ENCODE peak calls at places on chromosomes 16 and 17, in six cellular contexts. One of them, this sample, is unnamed.

GRCh38 chr16:2724088-2724676 is 4.2 kb upstream of the PRSS27 start:
- DNase-seq in mesenchymal stem cell: no peak
- DNase-seq in H9: no peak
- DNase-seq in neuronal stem cell: no peak
- DNase-seq in trophoblast cell: no peak
- DNase-seq in H1: no peak
- DNase-seq in this sample: no peak

GRCh38 chr16:59593256-59593655 is 859.1 kb upstream of the GOT2 start:
- DNase-seq in mesenchymal stem cell: peak; percentile 48
- DNase-seq in H9: no peak
- DNase-seq in neuronal stem cell: no peak
- DNase-seq in trophoblast cell: no peak
- DNase-seq in H1: no peak
- DNase-seq in this sample: peak; percentile 86

GRCh38 chr16:51638338-51639135 is 487.5 kb upstream of the SALL1 start:
- DNase-seq in mesenchymal stem cell: peak; percentile 35
- DNase-seq in H9: no peak
- DNase-seq in neuronal stem cell: no peak
- DNase-seq in trophoblast cell: no peak
- DNase-seq in H1: no peak
- DNase-seq in this sample: peak; percentile 6

GRCh38 chr17:66309793-66310192 is 7.4 kb downstream of the PRKCA start:
- DNase-seq in mesenchymal stem cell: no peak
- DNase-seq in H9: no peak
- DNase-seq in neuronal stem cell: no peak
- DNase-seq in trophoblast cell: no peak
- DNase-seq in H1: no peak
- DNase-seq in this sample: no peak

GRCh38 chr17:29090746-29091395 is 47.9 kb downstream of the PIPOX start:
- DNase-seq in mesenchymal stem cell: no peak
- DNase-seq in H9: no peak
- DNase-seq in neuronal stem cell: no peak
- DNase-seq in trophoblast cell: no peak
- DNase-seq in H1: no peak
- DNase-seq in this sample: no peak

GRCh38 chr17:61834610-61835009 is 28.7 kb downstream of the BRIP1 start:
- DNase-seq in mesenchymal stem cell: no peak
- DNase-seq in H9: no peak
- DNase-seq in neuronal stem cell: no peak
- DNase-seq in trophoblast cell: no peak
- DNase-seq in H1: no peak
- DNase-seq in this sample: no peak

GRCh38 chr17:40553694-40554534 is 11.4 kb downstream of the CCR7 start:
- DNase-seq in mesenchymal stem cell: peak; percentile 59
- DNase-seq in H9: peak; percentile 28
- DNase-seq in neuronal stem cell: no peak
- DNase-seq in trophoblast cell: no peak
- DNase-seq in H1: no peak
- DNase-seq in this sample: peak; percentile 43

GRCh38 chr17:37327341-37328090 is 48.3 kb upstream of the C17orf78 start:
- DNase-seq in mesenchymal stem cell: peak; percentile 91
- DNase-seq in H9: no peak
- DNase-seq in neuronal stem cell: no peak
- DNase-seq in trophoblast cell: peak; percentile 19
- DNase-seq in H1: no peak
- DNase-seq in this sample: peak; percentile 94

GRCh38 chr17:66778531-66778930 is 56.4 kb upstream of the CACNG5 start:
- DNase-seq in mesenchymal stem cell: no peak
- DNase-seq in H9: peak; percentile 28
- DNase-seq in neuronal stem cell: no peak
- DNase-seq in trophoblast cell: no peak
- DNase-seq in H1: no peak
- DNase-seq in this sample: no peak

GRCh38 chr17:31404028-31404949 is 12.8 kb downstream of the RAB11FIP4 start:
- DNase-seq in mesenchymal stem cell: no peak
- DNase-seq in H9: peak; percentile 33
- DNase-seq in neuronal stem cell: no peak
- DNase-seq in trophoblast cell: peak; percentile 94
- DNase-seq in H1: no peak
- DNase-seq in this sample: no peak

GRCh38 chr16:85639529-85640253 is 26.6 kb downstream of the GSE1 start:
- DNase-seq in mesenchymal stem cell: no peak
- DNase-seq in H9: no peak
- DNase-seq in neuronal stem cell: no peak
- DNase-seq in trophoblast cell: no peak
- DNase-seq in H1: no peak
- DNase-seq in this sample: no peak

GRCh38 chr16:66682271-66682670 is 14.3 kb downstream of the CMTM4 start:
- DNase-seq in mesenchymal stem cell: no peak
- DNase-seq in H9: no peak
- DNase-seq in neuronal stem cell: no peak
- DNase-seq in trophoblast cell: no peak
- DNase-seq in H1: no peak
- DNase-seq in this sample: no peak

GRCh38 chr16:72467157-72467759 is 295.3 kb upstream of the PMFBP1 start:
- DNase-seq in mesenchymal stem cell: peak; percentile 60
- DNase-seq in H9: no peak
- DNase-seq in neuronal stem cell: peak; percentile 11
- DNase-seq in trophoblast cell: no peak
- DNase-seq in H1: no peak
- DNase-seq in this sample: peak; percentile 60

DNA sequence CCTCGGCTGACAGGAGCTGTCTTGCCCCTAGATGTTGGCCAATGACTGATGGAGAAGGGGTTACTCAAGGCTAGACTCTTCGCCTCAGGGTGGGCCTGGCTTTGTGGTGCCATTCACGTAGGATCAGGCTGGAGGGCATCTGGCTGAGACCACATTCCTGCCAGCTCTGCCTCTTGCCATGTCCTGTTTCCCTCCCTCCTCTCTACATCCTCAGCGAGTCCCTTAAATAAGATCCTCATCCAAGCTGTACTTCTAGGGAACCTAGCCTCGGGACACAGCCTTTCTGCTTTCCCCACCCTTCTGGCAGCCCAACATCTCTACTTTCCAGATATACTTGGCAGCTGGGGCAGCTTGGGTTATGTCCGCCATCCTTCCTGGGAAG is 27.9 kb upstream of the EFCAB13 start:
- DNase-seq in mesenchymal stem cell: no peak
- DNase-seq in H9: no peak
- DNase-seq in neuronal stem cell: no peak
- DNase-seq in trophoblast cell: no peak
- DNase-seq in H1: no peak
- DNase-seq in this sample: no peak
- H4K91ac ChIP-seq in mesenchymal stem cell: no peak overlapping the region
- H4K91ac ChIP-seq in H9: no peak overlapping the region
- H4K91ac ChIP-seq in neuronal stem cell: no peak overlapping the region
- H4K91ac ChIP-seq in trophoblast cell: no peak overlapping the region
- H4K91ac ChIP-seq in H1: no peak overlapping the region
- H4K91ac ChIP-seq in this sample: no peak overlapping the region

GRCh38 chr16:80994451-80994850 is 12.2 kb downstream of the CMC2 start:
- DNase-seq in mesenchymal stem cell: no peak
- DNase-seq in H9: no peak
- DNase-seq in neuronal stem cell: no peak
- DNase-seq in trophoblast cell: no peak
- DNase-seq in H1: no peak
- DNase-seq in this sample: peak; percentile 39
- H4K91ac ChIP-seq in mesenchymal stem cell: no peak overlapping the region
- H4K91ac ChIP-seq in H9: no peak overlapping the region
- H4K91ac ChIP-seq in neuronal stem cell: no peak overlapping the region
- H4K91ac ChIP-seq in trophoblast cell: no peak overlapping the region
- H4K91ac ChIP-seq in H1: no peak overlapping the region
- H4K91ac ChIP-seq in this sample: no peak overlapping the region

GRCh38 chr16:30040221-30040620 is 9.2 kb upstream of the TLCD3B start:
- DNase-seq in mesenchymal stem cell: no peak
- DNase-seq in H9: no peak
- DNase-seq in neuronal stem cell: no peak
- DNase-seq in trophoblast cell: no peak
- DNase-seq in H1: no peak
- DNase-seq in this sample: no peak
- H4K91ac ChIP-seq in mesenchymal stem cell: no peak overlapping the region
- H4K91ac ChIP-seq in H9: no peak overlapping the region
- H4K91ac ChIP-seq in neuronal stem cell: no peak overlapping the region
- H4K91ac ChIP-seq in trophoblast cell: no peak overlapping the region
- H4K91ac ChIP-seq in H1: no peak overlapping the region
- H4K91ac ChIP-seq in this sample: no peak overlapping the region

GRCh38 chr17:77443743-77444260 is 303.0 kb downstream of the SEC14L1 start:
- DNase-seq in mesenchymal stem cell: no peak
- DNase-seq in H9: no peak
- DNase-seq in neuronal stem cell: no peak
- DNase-seq in trophoblast cell: no peak
- DNase-seq in H1: no peak
- DNase-seq in this sample: no peak
- H4K91ac ChIP-seq in mesenchymal stem cell: no peak overlapping the region
- H4K91ac ChIP-seq in H9: no peak overlapping the region
- H4K91ac ChIP-seq in neuronal stem cell: no peak overlapping the region
- H4K91ac ChIP-seq in trophoblast cell: no peak overlapping the region
- H4K91ac ChIP-seq in H1: no peak overlapping the region
- H4K91ac ChIP-seq in this sample: no peak overlapping the region

GRCh38 chr16:14013145-14013570 is 58.0 kb upstream of the MRTFB start:
- DNase-seq in mesenchymal stem cell: no peak
- DNase-seq in H9: no peak
- DNase-seq in neuronal stem cell: no peak
- DNase-seq in trophoblast cell: no peak
- DNase-seq in H1: no peak
- DNase-seq in this sample: no peak
- H4K91ac ChIP-seq in mesenchymal stem cell: no peak overlapping the region
- H4K91ac ChIP-seq in H9: no peak overlapping the region
- H4K91ac ChIP-seq in neuronal stem cell: no peak overlapping the region
- H4K91ac ChIP-seq in trophoblast cell: no peak overlapping the region
- H4K91ac ChIP-seq in H1: no peak overlapping the region
- H4K91ac ChIP-seq in this sample: no peak overlapping the region

GRCh38 chr17:4559851-4560820 is at the start of gene GGT6:
- DNase-seq in mesenchymal stem cell: no peak
- DNase-seq in H9: no peak
- DNase-seq in neuronal stem cell: no peak
- DNase-seq in trophoblast cell: no peak
- DNase-seq in H1: no peak
- DNase-seq in this sample: no peak
- H4K91ac ChIP-seq in mesenchymal stem cell: no peak within 1 kb of the TSS
- H4K91ac ChIP-seq in H9: no peak within 1 kb of the TSS
- H4K91ac ChIP-seq in neuronal stem cell: no peak within 1 kb of the TSS
- H4K91ac ChIP-seq in trophoblast cell: no peak within 1 kb of the TSS
- H4K91ac ChIP-seq in H1: no peak within 1 kb of the TSS
- H4K91ac ChIP-seq in this sample: no peak within 1 kb of the TSS

DNA sequence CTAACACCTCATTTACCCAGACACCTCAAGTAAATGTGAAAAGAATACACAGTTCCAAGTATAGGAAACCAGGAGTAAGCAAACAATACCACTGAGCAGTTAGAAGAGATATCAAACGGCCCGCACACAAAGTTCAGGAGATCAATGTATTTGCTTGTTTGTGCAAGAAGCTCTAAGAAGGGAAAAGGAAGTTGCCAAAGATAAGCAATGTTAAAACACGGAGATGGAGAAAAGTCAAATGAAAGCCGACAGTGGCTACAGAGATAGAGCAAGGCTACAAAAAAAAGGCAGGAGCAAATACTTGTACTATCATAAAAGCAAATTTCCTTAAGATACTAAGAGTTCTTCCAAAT is 29.5 kb downstream of the PSME3IP1 start:
- DNase-seq in mesenchymal stem cell: no peak
- DNase-seq in H9: no peak
- DNase-seq in neuronal stem cell: no peak
- DNase-seq in trophoblast cell: no peak
- DNase-seq in H1: no peak
- DNase-seq in this sample: no peak
- H4K91ac ChIP-seq in mesenchymal stem cell: no peak overlapping the region
- H4K91ac ChIP-seq in H9: no peak overlapping the region
- H4K91ac ChIP-seq in neuronal stem cell: no peak overlapping the region
- H4K91ac ChIP-seq in trophoblast cell: no peak overlapping the region
- H4K91ac ChIP-seq in H1: no peak overlapping the region
- H4K91ac ChIP-seq in this sample: no peak overlapping the region

GRCh38 chr17:83181991-83182619 is 102.7 kb downstream of the METRNL start:
- DNase-seq in mesenchymal stem cell: no peak
- DNase-seq in H9: no peak
- DNase-seq in neuronal stem cell: no peak
- DNase-seq in trophoblast cell: no peak
- DNase-seq in H1: peak; percentile 39
- DNase-seq in this sample: no peak

GRCh38 chr17:83183150-83183820 is 103.9 kb downstream of the METRNL start:
- DNase-seq in mesenchymal stem cell: no peak
- DNase-seq in H9: peak; percentile 26
- DNase-seq in neuronal stem cell: no peak
- DNase-seq in trophoblast cell: no peak
- DNase-seq in H1: peak; percentile 17
- DNase-seq in this sample: no peak

GRCh38 chr17:83185023-83186002 is 105.9 kb downstream of the METRNL start:
- DNase-seq in mesenchymal stem cell: no peak
- DNase-seq in H9: peak; percentile 13
- DNase-seq in neuronal stem cell: no peak
- DNase-seq in trophoblast cell: no peak
- DNase-seq in H1: no peak
- DNase-seq in this sample: no peak

GRCh38 chr17:83182620-83183063 is 103.2 kb downstream of the METRNL start:
- DNase-seq in mesenchymal stem cell: no peak
- DNase-seq in H9: peak; percentile 30
- DNase-seq in neuronal stem cell: no peak
- DNase-seq in trophoblast cell: no peak
- DNase-seq in H1: no peak
- DNase-seq in this sample: no peak

GRCh38 chr17:83183951-83184506 is 104.6 kb downstream of the METRNL start:
- DNase-seq in mesenchymal stem cell: no peak
- DNase-seq in H9: no peak
- DNase-seq in neuronal stem cell: no peak
- DNase-seq in trophoblast cell: no peak
- DNase-seq in H1: peak; percentile 31
- DNase-seq in this sample: no peak
- H4K91ac ChIP-seq in mesenchymal stem cell: no peak overlapping the region
- H4K91ac ChIP-seq in H9: no peak overlapping the region
- H4K91ac ChIP-seq in neuronal stem cell: no peak overlapping the region
- H4K91ac ChIP-seq in trophoblast cell: no peak overlapping the region
- H4K91ac ChIP-seq in H1: no peak overlapping the region
- H4K91ac ChIP-seq in this sample: no peak overlapping the region

This sample was measured in IMR-90.